ENCODE peak calls at places on chromosome 10, in four cellular contexts. C is HepG2, O is GM12878, X is K562. P is an unnamed sample.
A peak's percentile ranks its signal among the peaks of the same experiment; 100 is the strongest.

GRCh38 chr10:36943534-36943933 is 181.9 kb upstream of the ANKRD30A start:
- DNase-seq in C (no peak), O (no peak), X (no peak), P (no peak)

GRCh38 chr10:22911889-22912762 is 15.7 kb upstream of the ARMC3 start:
- DNase-seq in X (peak; percentile 59), O (no peak), C (peak; percentile 56), P (peak; percentile 60)

GRCh38 chr10:12350925-12351324 is 1.6 kb downstream of the CAMK1D start:
- DNase-seq in X (no peak), O (no peak), C (no peak), P (no peak)

GRCh38 chr10:29598861-29599311 is 35.9 kb downstream of the SVIL start:
- DNase-seq in O (no peak), X (no peak), C (no peak), P (no peak)

GRCh38 chr10:95637140-95637539 is 19.4 kb downstream of the ALDH18A1 start:
- DNase-seq in C (no peak), O (no peak), X (no peak), P (no peak)

GRCh38 chr10:74991435-74991834 is 120.0 kb upstream of the SAMD8 start:
- DNase-seq in C (peak; percentile 60), X (peak; percentile 66), O (no peak), P (peak; percentile 67)

GRCh38 chr10:63522129-63522687 is 1.0 kb downstream of the REEP3 start:
- DNase-seq in X (no peak), O (no peak), C (no peak), P (no peak)

GRCh38 chr10:132110091-132110490 is 44.3 kb downstream of the JAKMIP3 start:
- DNase-seq in X (no peak), C (no peak), O (no peak), P (no peak)

GRCh38 chr10:79274279-79275104 is 72.8 kb upstream of the PPIF start:
- DNase-seq in C (no peak), O (no peak), X (no peak), P (no peak)

GRCh38 chr10:19688344-19688743 is 127.9 kb upstream of the PLXDC2 start:
- DNase-seq in O (no peak), X (no peak), C (no peak), P (no peak)

GRCh38 chr10:12663863-12664262 is 314.5 kb downstream of the CAMK1D start:
- DNase-seq in X (no peak), C (no peak), O (no peak), P (no peak)

GRCh38 chr10:22570733-22571430 is 143.5 kb downstream of the PIP4K2A start:
- DNase-seq in C (no peak), O (no peak), X (no peak), P (no peak)

GRCh38 chr10:32141018-32141807 is 85.0 kb upstream of the KIF5B start:
- DNase-seq in X (no peak), C (no peak), O (no peak), P (no peak)
- TF ChIP-seq TARDBP in X (no peak), C (no peak), O (no peak), P (no peak)

GRCh38 chr10:27451054-27451453 is 53.0 kb upstream of the RAB18 start:
- DNase-seq in O (no peak), X (no peak), C (no peak), P (no peak)

GRCh38 chr10:27450225-27450624 is 53.9 kb upstream of the RAB18 start:
- DNase-seq in X (no peak), O (no peak), C (no peak), P (no peak)

GRCh38 chr10:27449571-27449970 is 54.5 kb upstream of the RAB18 start:
- DNase-seq in O (no peak), X (no peak), C (no peak), P (no peak)

GRCh38 chr10:27447540-27447939 is 56.6 kb upstream of the RAB18 start:
- DNase-seq in O (no peak), C (no peak), X (no peak), P (no peak)

DNA sequence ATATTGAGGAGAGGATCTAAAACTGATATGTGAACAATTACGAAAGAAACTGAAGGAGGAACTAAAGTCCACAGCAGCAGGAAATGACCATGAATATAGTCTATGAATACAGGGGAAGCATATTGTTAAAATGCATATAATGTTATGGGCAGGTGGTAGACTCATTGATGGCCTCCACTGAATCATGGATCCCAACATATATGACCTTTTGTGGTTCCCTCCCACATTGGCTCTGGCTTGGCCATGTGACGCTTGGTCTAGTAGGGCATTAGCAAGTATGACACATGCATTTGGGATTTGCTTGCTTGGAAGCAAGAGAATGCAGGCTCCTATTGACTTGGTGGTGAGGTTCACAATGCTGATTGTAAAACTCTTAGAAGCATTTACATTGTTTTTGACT is 55.2 kb upstream of the RAB18 start:
- DNase-seq in C (peak; percentile 4), X (no peak), O (no peak), P (no peak)
- TF ChIP-seq TARDBP in C (no peak), X (no peak), O (no peak), P (no peak)

DNA sequence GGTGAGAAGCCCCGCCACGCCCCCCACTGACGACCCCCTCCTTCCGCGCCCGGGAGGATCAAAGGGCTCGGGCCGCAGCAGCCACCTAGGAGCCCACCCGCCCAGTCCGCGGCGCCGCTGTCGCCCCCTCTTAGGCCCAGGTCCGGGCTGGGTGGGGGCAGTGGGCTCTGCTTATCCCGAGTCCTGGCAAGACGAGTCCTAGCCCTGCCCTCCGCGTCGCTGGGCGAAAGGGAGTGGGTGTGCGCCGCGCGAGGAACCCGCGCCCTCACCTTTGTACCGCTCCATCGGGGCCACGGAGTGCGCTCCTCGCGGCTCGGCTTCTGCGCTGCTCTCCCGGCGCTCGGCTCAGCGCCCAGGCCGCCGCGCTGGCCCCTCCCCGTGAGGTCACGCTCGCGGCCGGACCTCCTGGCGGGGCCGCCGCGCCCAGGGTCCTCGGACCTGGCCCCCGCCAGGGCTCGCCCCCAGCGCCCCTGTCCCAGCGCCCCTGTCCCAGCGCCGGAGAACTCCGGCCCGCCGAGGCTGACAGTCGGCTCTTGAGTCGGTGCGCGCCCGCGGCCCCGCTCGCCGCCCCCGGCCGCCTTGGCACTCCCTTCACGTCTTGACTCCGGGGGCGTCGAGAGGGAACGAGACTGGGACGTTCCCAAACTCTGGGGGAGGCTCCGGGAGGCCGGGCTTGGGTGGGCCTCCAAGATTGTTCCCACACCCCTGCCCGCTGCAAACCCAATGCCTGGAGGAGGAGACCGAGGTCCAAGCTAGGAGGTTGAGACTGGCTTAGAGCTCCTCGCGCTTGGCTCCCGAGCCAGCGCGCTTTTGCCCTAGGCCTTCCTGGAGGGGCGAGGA is at the start of gene AFAP1L2:
- DNase-seq in C (no peak), X (no peak), O (no peak), P (peak; percentile 69)
- TF ChIP-seq TARDBP in C (no peak), X (no peak), O (no peak), P (no peak)

DNA sequence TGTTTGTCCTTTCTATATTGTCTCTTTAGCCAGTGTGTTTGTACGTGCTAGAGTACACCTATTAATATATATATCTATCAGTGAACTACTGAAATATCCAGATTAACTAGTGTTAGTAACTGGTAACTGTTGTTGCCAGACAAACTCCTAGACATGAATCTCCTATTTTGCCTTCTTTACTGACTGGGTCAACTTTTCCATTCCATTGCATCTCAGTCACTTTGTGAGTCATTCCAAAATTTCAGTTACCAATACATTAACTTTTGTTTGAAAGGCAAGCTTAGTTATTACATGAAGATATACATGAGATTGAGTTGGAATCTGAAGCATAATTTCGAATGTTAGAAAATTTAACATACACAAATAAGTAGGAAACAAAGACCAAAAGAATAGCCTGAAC is 51.4 kb downstream of the BTAF1 start:
- DNase-seq in C (no peak), X (no peak), O (peak; percentile 5), P (no peak)
- TF ChIP-seq TARDBP in C (no peak), X (no peak), O (no peak), P (no peak)

GRCh38 chr10:14009315-14010082 is 321.2 kb downstream of the FRMD4A start:
- DNase-seq in O (peak; percentile 96), C (no peak), X (no peak), P (no peak)

GRCh38 chr10:14004536-14004935 is 326.2 kb downstream of the FRMD4A start:
- DNase-seq in X (no peak), O (no peak), C (no peak), P (no peak)

GRCh38 chr10:14010827-14011574 is 319.7 kb downstream of the FRMD4A start:
- DNase-seq in X (no peak), C (no peak), O (no peak), P (no peak)

GRCh38 chr10:14010083-14010551 is 320.6 kb downstream of the FRMD4A start:
- DNase-seq in C (no peak), X (no peak), O (no peak), P (no peak)

GRCh38 chr10:14008648-14009072 is 322.1 kb downstream of the FRMD4A start:
- DNase-seq in O (no peak), X (no peak), C (no peak), P (no peak)
- TF ChIP-seq TARDBP in O (no peak), X (no peak), C (no peak), P (no peak)

GRCh38 chr10:35182631-35183510 is 56.2 kb downstream of the CREM start:
- DNase-seq in X (no peak), O (no peak), C (no peak), P (no peak)
- TF ChIP-seq TARDBP in X (no peak), O (no peak), C (no peak), P (no peak)

GRCh38 chr10:62149621-62150020 is 119.0 kb downstream of the RTKN2 start:
- DNase-seq in C (no peak), O (no peak), X (no peak), P (no peak)
- TF ChIP-seq TARDBP in C (no peak), O (no peak), X (no peak), P (no peak)

P was measured in HEK293T.